ENCODE peak calls at places on chromosomes 5 and 9, in six cellular contexts. K is tibial artery, P is ascending aorta, D is K562, Z is right cardiac atrium, I is OCI-LY7. S is an unnamed sample.

GRCh38 chr9:31347082-31347617 is 1037.3 kb upstream of the ACO1 start:
- DNase-seq in Z (no peak), D (no peak), I (peak; percentile 85), P (no peak), K (no peak), S (no peak)

GRCh38 chr5:145697251-145698016 is 137.7 kb downstream of the PRELID2 start:
- DNase-seq in Z (peak; percentile 34), I (peak; percentile 34), K (no peak), P (no peak), D (peak; percentile 23), S (no peak)

GRCh38 chr9:95373765-95374435 is 56.4 kb upstream of the FANCC start:
- DNase-seq in P (no peak), D (no peak), I (no peak), Z (no peak), K (no peak), S (no peak)

GRCh38 chr5:109655841-109656240 is 33.9 kb upstream of the MAN2A1 start:
- DNase-seq in Z (no peak), P (no peak), K (no peak), D (no peak), I (no peak), S (no peak)

GRCh38 chr9:38127271-38127839 is 58.3 kb upstream of the SHB start:
- DNase-seq in Z (no peak), K (no peak), I (no peak), D (peak; percentile 24), P (no peak), S (no peak)

GRCh38 chr9:37035472-37036236 is 1.6 kb upstream of the PAX5 start:
- DNase-seq in I (peak; percentile 47), D (no peak), K (no peak), Z (no peak), P (no peak), S (no peak)

GRCh38 chr5:81006955-81007636 is 46.9 kb downstream of the RASGRF2 start:
- DNase-seq in K (no peak), D (no peak), P (no peak), Z (no peak), I (no peak), S (no peak)

GRCh38 chr9:68685770-68686169 is 19.3 kb upstream of the PIP5K1B start:
- DNase-seq in I (peak; percentile 85), D (peak; percentile 69), K (no peak), Z (no peak), P (no peak), S (no peak)

GRCh38 chr9:3447143-3447542 is 78.7 kb downstream of the RFX3 start:
- DNase-seq in P (no peak), I (no peak), K (no peak), Z (no peak), D (no peak), S (no peak)

GRCh38 chr5:161535762-161536161 is 10.8 kb downstream of the GABRB2 start:
- DNase-seq in D (no peak), Z (no peak), K (no peak), I (peak; percentile 7), P (no peak), S (no peak)

GRCh38 chr9:20226345-20226744 is 396.0 kb downstream of the MLLT3 start:
- DNase-seq in D (no peak), K (no peak), I (no peak), Z (no peak), P (no peak), S (no peak)

GRCh38 chr5:147756566-147756965 is 26.0 kb downstream of the JAKMIP2 start:
- DNase-seq in D (no peak), P (no peak), Z (no peak), K (no peak), I (no peak), S (no peak)

GRCh38 chr5:56191646-56192045 is 41.5 kb downstream of the ANKRD55 start:
- DNase-seq in D (no peak), Z (no peak), K (no peak), I (no peak), P (no peak), S (no peak)

GRCh38 chr9:37582548-37583157 is 6.5 kb upstream of the FBXO10 start:
- DNase-seq in I (peak; percentile 69), Z (no peak), D (no peak), P (no peak), K (no peak), S (no peak)

GRCh38 chr5:111254613-111255012 is 30.4 kb downstream of the CAMK4 start:
- DNase-seq in I (peak; percentile 40), K (no peak), P (no peak), Z (no peak), D (no peak), S (no peak)

GRCh38 chr9:21804791-21805190 is 2.4 kb downstream of the MTAP start:
- DNase-seq in K (no peak), D (no peak), Z (no peak), P (no peak), I (no peak), S (no peak)

GRCh38 chr9:105994970-105995369 is 300.6 kb downstream of the TMEM38B start:
- DNase-seq in P (no peak), I (no peak), D (no peak), Z (no peak), K (no peak), S (no peak)

GRCh38 chr5:117242028-117242427 is 667.4 kb upstream of the SEMA6A start:
- DNase-seq in I (no peak), Z (no peak), K (no peak), D (no peak), P (no peak), S (no peak)

GRCh38 chr9:13513710-13514444 is 234.4 kb upstream of the MPDZ start:
- DNase-seq in D (no peak), P (no peak), K (no peak), Z (peak; percentile 38), I (no peak), S (no peak)

GRCh38 chr9:35415769-35416427 is 74.0 kb upstream of the RUSC2 start:
- DNase-seq in K (no peak), P (no peak), I (no peak), D (no peak), Z (no peak), S (no peak)

GRCh38 chr5:167412506-167412905 is 878.9 kb upstream of the WWC1 start:
- DNase-seq in P (no peak), K (no peak), D (no peak), I (no peak), Z (no peak), S (no peak)

GRCh38 chr5:33807771-33808170 is 84.0 kb downstream of the ADAMTS12 start:
- DNase-seq in I (no peak), Z (no peak), P (no peak), D (no peak), K (no peak), S (no peak)

GRCh38 chr9:33817327-33818166 is 587 bp downstream of the UBE2R2 start:
- DNase-seq in Z (peak; percentile 80), I (peak; percentile 66), D (peak; percentile 72), P (peak; percentile 72), K (peak; percentile 38), S (peak; percentile 56)
- H3K4me3 ChIP-seq in Z (peak overlapping the region; percentile 99), I (peak overlapping the region; percentile 99), D (peak overlapping the region; percentile 85), P (peak overlapping the region; percentile 85), K (peak overlapping the region; percentile 89), S (peak overlapping the region; percentile 90)

GRCh38 chr9:89471390-89471789 is 26.5 kb downstream of the SEMA4D start:
- DNase-seq in I (no peak), Z (peak; percentile 22), D (no peak), P (no peak), K (no peak), S (no peak)
- H3K4me1 ChIP-seq in I (peaks cover 45% of the 10 kb centered on the region), Z (no peaks in the 10 kb centered on the region), D (no peaks in the 10 kb centered on the region), P (no peaks in the 10 kb centered on the region), K (no peaks in the 10 kb centered on the region), S (no peaks in the 10 kb centered on the region)

GRCh38 chr9:113875917-113876805 is at the start of gene ZNF618:
- DNase-seq in D (peak; percentile 71), P (peak; percentile 78), I (peak; percentile 9), Z (peak; percentile 71), K (no peak), S (no peak)

GRCh38 chr9:113879906-113880305 is 3.8 kb downstream of the ZNF618 start:
- DNase-seq in I (no peak), D (no peak), P (no peak), K (no peak), Z (no peak), S (no peak)

GRCh38 chr9:113876806-113877236 is 712 bp downstream of the ZNF618 start:
- DNase-seq in D (no peak), P (no peak), K (no peak), Z (no peak), I (peak; percentile 48), S (no peak)

GRCh38 chr9:113882181-113882580 is 6.1 kb downstream of the ZNF618 start:
- DNase-seq in P (no peak), D (no peak), I (no peak), Z (no peak), K (no peak), S (no peak)

GRCh38 chr9:113879318-113879717 is 3.2 kb downstream of the ZNF618 start:
- DNase-seq in Z (no peak), K (peak; percentile 72), P (no peak), I (no peak), D (no peak), S (no peak)
- H3K4me3 ChIP-seq in Z (peak overlapping the region; percentile 5), K (no peak overlapping the region), P (peak overlapping the region; percentile 53), I (no peak overlapping the region), D (peak overlapping the region; percentile 3), S (no peak overlapping the region)

DNA sequence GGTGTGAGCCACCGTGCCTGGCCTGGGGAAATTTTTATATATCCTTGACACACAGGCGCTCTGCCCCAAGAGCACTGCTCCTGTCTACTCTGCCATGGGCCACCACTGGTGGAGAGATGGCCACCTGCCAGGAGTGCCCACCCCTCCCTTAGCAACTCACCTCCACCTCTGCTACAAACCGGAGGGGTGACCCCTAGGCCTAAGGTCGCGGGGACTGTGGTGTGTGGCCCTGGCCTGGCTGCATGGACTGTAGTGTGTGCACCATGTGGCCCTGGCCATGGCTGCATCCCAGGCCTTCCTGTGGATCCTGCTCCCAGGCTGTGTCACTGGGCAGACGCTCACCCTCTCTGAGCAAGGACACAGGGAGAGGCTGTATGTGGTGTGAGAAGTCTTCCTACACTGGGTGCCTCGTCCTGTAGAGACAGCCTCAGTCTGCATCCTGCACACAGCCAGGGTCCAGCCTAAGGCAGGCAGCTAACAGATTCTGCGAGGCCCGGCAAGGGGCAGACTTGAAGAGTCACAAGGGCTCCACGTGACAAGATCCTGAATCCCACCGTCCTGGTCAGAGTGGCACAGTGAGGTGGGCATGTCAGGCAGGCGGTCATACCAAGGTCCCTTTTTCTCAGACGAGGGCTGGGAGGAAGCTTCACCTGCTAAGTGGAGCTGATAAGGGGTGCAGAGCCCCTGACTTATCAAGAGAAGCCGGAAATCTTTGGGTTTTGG is 10.3 kb downstream of the NINJ1 start:
- DNase-seq in D (no peak), I (no peak), Z (peak; percentile 62), K (peak; percentile 17), P (peak; percentile 62), S (no peak)
- H3K4me1 ChIP-seq in D (peaks cover 55% of the 10 kb centered on the region), I (peaks cover 23% of the 10 kb centered on the region), Z (peaks cover 4% of the 10 kb centered on the region), K (peaks cover 47% of the 10 kb centered on the region), P (peaks cover 22% of the 10 kb centered on the region), S (peaks cover 14% of the 10 kb centered on the region)

DNA sequence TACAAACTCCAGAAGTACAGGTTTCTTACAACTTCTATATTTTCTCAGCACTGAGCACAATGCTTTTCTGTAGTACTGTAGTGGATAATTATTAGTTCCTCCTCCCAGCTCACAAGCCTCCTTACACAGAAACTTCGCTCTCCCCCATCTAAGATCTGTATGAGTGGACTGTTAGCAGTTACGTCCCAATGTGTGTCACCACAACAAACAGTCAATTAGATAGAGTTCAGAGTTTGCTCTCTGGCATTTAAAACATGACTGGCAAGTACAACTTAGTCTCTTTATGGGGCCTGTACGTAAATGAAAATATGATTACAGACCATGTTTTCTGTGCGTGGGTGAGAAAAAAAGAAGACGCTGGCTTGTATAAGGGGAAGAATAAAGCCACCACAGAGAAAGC is 631.4 kb upstream of the DMAC1 start:
- DNase-seq in D (no peak), P (no peak), I (no peak), K (no peak), Z (no peak), S (no peak)
- H3K4me3 ChIP-seq in D (no peak overlapping the region), P (no peak overlapping the region), I (no peak overlapping the region), K (no peak overlapping the region), Z (no peak overlapping the region), S (no peak overlapping the region)

GRCh38 chr9:127884976-127885490 is 7.6 kb upstream of the AK1 start:
- DNase-seq in P (no peak), K (no peak), Z (peak; percentile 44), D (no peak), I (no peak), S (no peak)
- H3K4me1 ChIP-seq in P (no peaks in the 10 kb centered on the region), K (peaks cover 21% of the 10 kb centered on the region), Z (peaks cover 8% of the 10 kb centered on the region), D (peaks cover 29% of the 10 kb centered on the region), I (peaks cover 23% of the 10 kb centered on the region), S (peaks cover 3% of the 10 kb centered on the region)